ENCODE peak calls at places on chromosomes 2 and 18, in five cellular contexts. I is upper lobe of left lung, O is body of pancreas, U is suprapubic skin, E is stomach. H is an unnamed sample.

GRCh38 chr18:77111449-77112160 is 21.0 kb downstream of the MBP start:
- DNase-seq in O (no peak), E (no peak), U (no peak), I (no peak), H (peak)

GRCh38 chr2:205684871-205685313 is 2.6 kb downstream of the NRP2 start:
- DNase-seq in I (peak), E (no peak), U (no peak), O (no peak), H (no peak)

GRCh38 chr18:21241224-21242131 is 554 bp upstream of the GREB1L start:
- DNase-seq in E (no peak), I (peak), O (no peak), U (no peak), H (peak)

GRCh38 chr2:146031158-146031557 is 1511.2 kb upstream of the ZEB2 start:
- DNase-seq in I (no peak), O (no peak), E (no peak), U (no peak), H (no peak)

GRCh38 chr2:38191516-38191915 is 115.6 kb upstream of the CYP1B1 start:
- DNase-seq in O (no peak), U (no peak), I (no peak), E (no peak), H (no peak)

GRCh38 chr2:133937669-133938068 is 316.2 kb upstream of the MGAT5 start:
- DNase-seq in U (no peak), I (no peak), E (no peak), O (no peak), H (no peak)

GRCh38 chr2:54984476-54984875 is 65.8 kb downstream of the RTN4 start:
- DNase-seq in I (no peak), U (no peak), O (no peak), E (no peak), H (no peak)

GRCh38 chr2:75428060-75428459 is 132.7 kb downstream of the EVA1A start:
- DNase-seq in O (no peak), E (no peak), I (no peak), U (no peak), H (no peak)

GRCh38 chr18:24757134-24757533 is 296.7 kb downstream of the HRH4 start:
- DNase-seq in E (no peak), U (no peak), I (no peak), O (no peak), H (no peak)

GRCh38 chr2:138455691-138456090 is 45.9 kb upstream of the SPOPL start:
- DNase-seq in E (no peak), U (no peak), O (no peak), I (no peak), H (no peak)

GRCh38 chr2:222709191-222709891 is 37.9 kb downstream of the MOGAT1 start:
- DNase-seq in I (no peak), U (peak), O (peak), E (peak), H (peak)

GRCh38 chr2:37992631-37993030 is 67.5 kb downstream of the RMDN2 start:
- DNase-seq in I (no peak), O (no peak), E (no peak), U (no peak), H (no peak)

GRCh38 chr2:223008162-223008561 is 43.8 kb upstream of the KCNE4 start:
- DNase-seq in I (no peak), O (no peak), E (no peak), U (no peak), H (no peak)

GRCh38 chr18:25275414-25276001 is 76.5 kb downstream of the ZNF521 start:
- DNase-seq in I (no peak), E (no peak), O (no peak), U (no peak), H (peak)

GRCh38 chr18:29874519-29875098 is 1167.9 kb downstream of the DSC3 start:
- DNase-seq in I (no peak), U (no peak), O (peak), E (no peak), H (no peak)

GRCh38 chr2:241157841-241158545 is 7.7 kb downstream of the PPP1R7 start:
- DNase-seq in U (no peak), I (no peak), E (no peak), O (no peak), H (no peak)

GRCh38 chr18:6959110-6959509 is 158.5 kb downstream of the LAMA1 start:
- DNase-seq in U (no peak), I (no peak), E (no peak), O (no peak), H (no peak)

GRCh38 chr2:220789961-220790360 is 782.1 kb downstream of the EPHA4 start:
- DNase-seq in E (no peak), I (no peak), O (peak), U (no peak), H (no peak)

GRCh38 chr18:5066380-5066977 is 130.6 kb downstream of the AKAIN1 start:
- DNase-seq in O (peak), E (no peak), U (no peak), I (no peak), H (no peak)

GRCh38 chr2:205683991-205684390 is 1.7 kb downstream of the NRP2 start:
- DNase-seq in U (no peak), O (no peak), I (no peak), E (no peak), H (peak)

GRCh38 chr2:195995499-195995898 is 73.1 kb downstream of the DNAH7 start:
- DNase-seq in O (no peak), E (no peak), U (no peak), I (peak), H (no peak)

DNA sequence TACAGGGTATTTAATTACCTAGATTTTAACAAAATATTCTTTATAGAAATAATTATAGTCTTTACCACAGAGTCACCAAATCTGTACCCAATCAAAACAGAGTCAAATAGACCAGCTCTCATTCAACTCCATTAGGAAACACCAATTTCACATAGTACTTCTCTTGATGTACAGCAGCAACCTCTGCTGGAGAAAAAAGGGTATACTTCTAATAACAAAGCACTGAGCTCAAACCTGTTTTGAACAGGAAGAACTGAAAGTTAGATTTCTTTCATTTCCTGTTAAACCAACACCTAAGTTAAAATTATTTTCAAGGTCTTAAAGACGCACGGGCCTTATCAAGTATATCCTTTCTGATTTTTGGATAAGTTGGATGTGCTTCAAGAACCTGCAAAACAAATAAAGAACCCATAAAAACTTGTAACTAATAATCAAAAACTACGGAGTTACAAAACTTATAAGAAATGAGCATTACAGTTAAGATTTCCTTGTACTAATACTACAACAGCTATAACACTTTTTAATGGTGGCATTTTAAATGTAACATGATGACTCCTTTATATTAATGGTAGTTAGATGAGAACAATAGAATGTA is 79.0 kb downstream of the TTC21B start:
- DNase-seq in U (no peak), E (no peak), O (peak), I (no peak), H (no peak)
- TF ChIP-seq CTCF in U (peak), E (no peak), O (peak), I (peak), H (no peak)

GRCh38 chr2:213221962-213222361 is 62.3 kb upstream of the SPAG16 start:
- DNase-seq in I (no peak), O (no peak), E (no peak), U (no peak), H (no peak)
- TF ChIP-seq POLR2A in I (no peak), O (no peak), E (no peak), U (no peak), H (no peak)

GRCh38 chr18:55337908-55338521 is 250.0 kb downstream of the TCF4 start:
- DNase-seq in U (peak), E (no peak), I (no peak), O (peak), H (no peak)
- H3K4me3 ChIP-seq in U (peak), E (no peak), I (peak), O (no peak), H (no peak)

GRCh38 chr2:71006955-71007799 is 12.5 kb upstream of the TEX261 start:
- DNase-seq in O (no peak), I (no peak), E (no peak), U (peak), H (no peak)
- TF ChIP-seq CTCF in O (no peak), I (no peak), E (no peak), U (no peak), H (no peak)

GRCh38 chr2:29114841-29115609 is at the start of gene CLIP4:
- DNase-seq in O (peak), I (peak), U (peak), E (peak), H (peak)
- TF ChIP-seq POLR2A in O (peak), I (peak), U (no peak), E (no peak), H (no peak)